ENCODE peak calls at places on chromosome 17, in nine cellular contexts. L, Z, O, Y, I, A, X, G and W are unnamed samples.
A peak's percentile ranks its signal among the peaks of the same experiment; 100 is the strongest.

GRCh38 chr17:77571562-77571981 is 386.9 kb upstream of the TNRC6C start:
- DNase-seq in G (peak; percentile 6), L (no peak), A (no peak), O (no peak), I (no peak), Y (no peak), Z (peak; percentile 46), X (no peak), W (peak; percentile 2)

GRCh38 chr17:4948997-4949320 is 629 bp upstream of the PFN1 start:
- DNase-seq in L (peak; percentile 60), Z (peak; percentile 91), I (peak; percentile 83), Y (peak; percentile 82), G (peak; percentile 89), A (peak; percentile 83), X (peak; percentile 95), O (peak; percentile 80), W (peak; percentile 94)

GRCh38 chr17:37512442-37513070 is 22.9 kb downstream of the DUSP14 start:
- DNase-seq in G (no peak), A (no peak), O (no peak), Z (no peak), I (no peak), X (no peak), Y (no peak), L (no peak), W (no peak)

GRCh38 chr17:15265131-15265530 is at the start of gene PMP22:
- DNase-seq in Z (no peak), L (no peak), Y (no peak), X (no peak), O (no peak), I (peak; percentile 70), A (peak; percentile 50), G (no peak), W (no peak)

GRCh38 chr17:76087531-76087930 is 8.5 kb downstream of the ZACN start:
- DNase-seq in O (no peak), Z (no peak), G (no peak), L (no peak), X (no peak), I (no peak), A (no peak), Y (no peak), W (no peak)

GRCh38 chr17:79705674-79706073 is 25.1 kb upstream of the ENPP7 start:
- DNase-seq in G (no peak), I (no peak), Z (no peak), A (no peak), Y (no peak), L (no peak), X (no peak), O (no peak), W (no peak)

GRCh38 chr17:73227944-73228343 is 33.7 kb downstream of the CPSF4L start:
- DNase-seq in L (no peak), G (no peak), I (no peak), O (no peak), Z (peak; percentile 11), Y (no peak), A (no peak), X (no peak), W (no peak)

GRCh38 chr17:29562615-29563014 is 4.2 kb downstream of the ABHD15 start:
- DNase-seq in Z (no peak), G (no peak), Y (no peak), A (no peak), I (no peak), O (no peak), L (no peak), X (no peak), W (no peak)

GRCh38 chr17:68759343-68760140 is 158.4 kb upstream of the FAM20A start:
- DNase-seq in G (peak; percentile 93), I (peak; percentile 88), Z (peak; percentile 96), X (peak; percentile 95), L (peak; percentile 56), Y (peak; percentile 94), A (peak; percentile 90), O (peak; percentile 85), W (peak; percentile 96)

GRCh38 chr17:80030730-80031410 is 4.8 kb downstream of the TBC1D16 start:
- DNase-seq in O (peak; percentile 92), G (no peak), A (peak; percentile 82), X (no peak), L (no peak), I (no peak), Y (no peak), Z (no peak), W (no peak)

GRCh38 chr17:40038882-40039513 is 15.2 kb downstream of the MED24 start:
- DNase-seq in I (peak; percentile 87), Y (peak; percentile 88), L (peak; percentile 69), X (peak; percentile 68), A (no peak), G (peak; percentile 87), Z (peak; percentile 87), O (peak; percentile 87), W (peak; percentile 84)

GRCh38 chr17:11969565-11969964 is 27.7 kb downstream of the ZNF18 start:
- DNase-seq in L (no peak), Y (no peak), O (no peak), I (no peak), X (no peak), Z (no peak), G (no peak), A (no peak), W (no peak)

GRCh38 chr17:28031174-28031573 is 11.3 kb upstream of the NLK start:
- DNase-seq in G (no peak), X (no peak), A (no peak), Z (no peak), L (no peak), O (no peak), Y (no peak), I (no peak), W (no peak)

GRCh38 chr17:2580156-2580555 is 13.3 kb upstream of the PAFAH1B1 start:
- DNase-seq in Z (no peak), L (no peak), G (no peak), O (no peak), X (no peak), Y (no peak), I (no peak), A (no peak), W (no peak)

GRCh38 chr17:42403150-42403549 is 14.9 kb upstream of the STAT3 start:
- DNase-seq in Y (no peak), X (no peak), L (no peak), O (no peak), A (peak; percentile 47), I (no peak), G (no peak), Z (no peak), W (no peak)
- TF ChIP-seq CTCF in Y (no peak), X (peak; percentile 45), L (no peak), O (no peak), A (no peak), I (peak; percentile 23), G (peak; percentile 26), Z (peak; percentile 32), W (no peak)

DNA sequence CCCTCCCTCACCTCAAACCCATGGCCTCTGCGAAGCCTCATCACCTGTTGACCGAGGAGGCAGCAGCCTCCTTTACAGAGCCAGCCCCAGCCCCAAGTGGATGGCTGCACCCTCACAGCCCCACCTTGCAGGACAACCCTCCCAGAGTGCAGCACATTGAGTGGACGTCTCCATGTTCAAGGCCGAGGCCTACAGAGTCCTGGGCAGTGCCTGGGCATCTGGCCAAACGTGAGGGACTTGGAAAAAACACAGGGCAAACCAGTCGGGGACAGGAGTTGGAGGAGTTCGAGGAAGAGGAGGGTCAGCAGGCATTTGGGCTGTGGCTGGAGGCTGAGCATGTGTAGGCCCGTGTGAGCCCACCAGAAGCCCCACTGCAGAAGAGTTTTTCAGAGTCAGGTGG is 39.6 kb downstream of the ACTG1 start:
- DNase-seq in Z (no peak), X (no peak), Y (no peak), L (no peak), I (no peak), G (no peak), A (no peak), O (no peak), W (no peak)
- H3K4me3 ChIP-seq in Z (no peak overlapping the region), X (no peak overlapping the region), Y (no peak overlapping the region), L (no peak overlapping the region), I (no peak overlapping the region), G (no peak overlapping the region), A (no peak overlapping the region), O (no peak overlapping the region), W (no peak overlapping the region)

DNA sequence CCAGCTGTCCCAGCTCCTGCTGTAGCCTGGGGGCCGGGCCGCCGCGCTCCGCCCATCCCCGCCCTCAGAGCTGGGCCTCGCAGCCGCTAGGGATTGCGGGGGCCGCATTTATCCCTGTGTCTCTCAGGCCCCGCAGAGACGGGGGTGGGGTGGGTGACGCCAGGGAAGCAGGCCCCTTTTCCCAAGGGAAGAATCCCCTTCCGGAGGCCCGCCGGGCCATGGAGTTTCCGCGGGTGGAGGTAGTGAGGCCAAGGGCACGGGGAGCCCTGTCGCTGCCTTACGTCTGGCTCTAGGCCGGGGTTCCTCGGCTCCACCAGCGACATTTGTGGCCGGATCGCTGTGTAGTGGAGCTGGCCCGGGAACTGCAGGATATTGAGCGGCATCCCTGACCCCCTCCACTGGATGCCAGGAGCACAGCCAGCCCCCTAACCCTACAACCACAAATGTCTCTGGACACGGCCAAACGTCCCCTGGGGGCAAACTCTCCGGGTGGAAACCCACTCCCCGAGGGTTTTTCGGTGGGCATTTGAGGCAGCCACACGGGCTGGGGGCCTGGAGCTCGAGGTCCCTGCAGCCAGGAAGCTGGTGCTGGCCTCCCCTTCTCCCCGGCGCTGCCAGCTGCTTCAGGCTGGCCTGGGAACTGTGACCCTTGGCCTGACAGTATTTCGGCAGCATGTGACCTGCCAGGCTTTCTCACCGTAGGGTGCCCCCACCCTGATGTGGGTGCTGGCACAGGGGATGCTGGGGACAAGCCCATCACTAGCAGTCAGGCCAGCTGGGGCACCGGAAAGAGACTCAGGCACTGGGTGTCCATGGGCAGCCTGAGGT is 12.0 kb upstream of the CD300A start:
- DNase-seq in O (no peak), A (peak; percentile 67), Y (peak; percentile 42), L (no peak), Z (peak; percentile 71), G (peak; percentile 29), I (peak; percentile 94), X (no peak), W (peak; percentile 89)
- TF ChIP-seq CTCF in O (peak; percentile 21), A (no peak), Y (peak; percentile 25), L (peak; percentile 11), Z (no peak), G (no peak), I (peak; percentile 33), X (no peak), W (no peak)

GRCh38 chr17:81517339-81518112 is 4.9 kb upstream of the ACTG1 start:
- DNase-seq in Y (no peak), Z (peak; percentile 30), X (no peak), G (no peak), A (peak; percentile 34), L (no peak), O (no peak), I (no peak), W (no peak)

GRCh38 chr17:81517009-81517338 is 4.4 kb upstream of the ACTG1 start:
- DNase-seq in Y (no peak), Z (no peak), L (no peak), O (no peak), A (no peak), X (no peak), G (no peak), I (no peak), W (no peak)

GRCh38 chr17:81515530-81516041 is 3.0 kb upstream of the ACTG1 start:
- DNase-seq in I (no peak), L (no peak), X (no peak), Y (no peak), G (no peak), O (no peak), A (peak; percentile 49), Z (no peak), W (no peak)

GRCh38 chr17:81514735-81515529 is 2.3 kb upstream of the ACTG1 start:
- DNase-seq in Z (peak; percentile 80), Y (peak; percentile 84), G (peak; percentile 82), L (peak; percentile 32), X (peak; percentile 86), I (peak; percentile 84), A (peak; percentile 84), O (peak; percentile 76), W (peak; percentile 86)

GRCh38 chr17:81516439-81516838 is 3.8 kb upstream of the ACTG1 start:
- DNase-seq in A (no peak), X (no peak), O (no peak), Z (no peak), G (no peak), I (no peak), L (no peak), Y (no peak), W (no peak)
- H3K4me3 ChIP-seq in A (peak overlapping the region; percentile 60), X (peak overlapping the region; percentile 83), O (peak overlapping the region; percentile 79), Z (peak overlapping the region; percentile 73), G (peak overlapping the region; percentile 87), I (peak overlapping the region; percentile 99), L (peak overlapping the region; percentile 89), Y (peak overlapping the region; percentile 93), W (peak overlapping the region; percentile 81)